ENCODE peak calls at places on chromosomes 12 and 14, in five cellular contexts. A is adipocyte; S is effector memory CD4-positive, alpha-beta T cell; U is right lobe of liver; X is left lung. T is an unnamed sample. For H3K9me3, the result is how much of the 10 kb centered on the place peaks cover.

GRCh38 chr12:5910790-5911548 is 34.1 kb downstream of the ANO2 start:
- DNase-seq in A (no peak), S (no peak), U (no peak), X (no peak), T (no peak)

GRCh38 chr12:32139064-32139421 is 32.4 kb downstream of the BICD1 start:
- DNase-seq in A (peak), S (no peak), U (no peak), X (no peak), T (no peak)

GRCh38 chr12:47940773-47941474 is 22.5 kb upstream of the TMEM106C start:
- DNase-seq in A (no peak), S (no peak), U (no peak), X (no peak), T (no peak)

GRCh38 chr12:124381454-124382207 is 86.7 kb downstream of the RFLNA start:
- DNase-seq in A (peak), S (no peak), U (peak), X (peak), T (no peak)

GRCh38 chr14:21016791-21017190 is 8.1 kb downstream of the NDRG2 start:
- DNase-seq in A (no peak), S (no peak), U (no peak), X (no peak), T (no peak)

GRCh38 chr12:69254857-69255256 is 15.5 kb downstream of the CPSF6 start:
- DNase-seq in A (no peak), S (no peak), U (no peak), X (no peak), T (no peak)

GRCh38 chr12:89706551-89707348 is 1.9 kb downstream of the ATP2B1 start:
- DNase-seq in A (peak), S (no peak), U (peak), X (peak), T (no peak)

GRCh38 chr12:33223956-33224355 is 215.7 kb downstream of the SYT10 start:
- DNase-seq in A (no peak), S (no peak), U (no peak), X (no peak), T (no peak)

GRCh38 chr12:2110127-2110526 is 57.3 kb downstream of the CACNA1C start:
- DNase-seq in A (no peak), S (no peak), U (no peak), X (no peak), T (no peak)

GRCh38 chr12:288687-289086 is 26.1 kb upstream of the SLC6A13 start:
- DNase-seq in A (no peak), S (no peak), U (peak), X (no peak), T (no peak)

GRCh38 chr14:52917732-52918131 is 33.1 kb downstream of the FERMT2 start:
- DNase-seq in A (peak), S (no peak), U (no peak), X (no peak), T (no peak)

GRCh38 chr12:47604474-47604873 is 101.4 kb downstream of the RPAP3 start:
- DNase-seq in A (peak), S (no peak), U (no peak), X (no peak), T (no peak)

GRCh38 chr12:12684375-12685106 is 11.4 kb downstream of the GPR19 start:
- DNase-seq in A (peak), S (no peak), U (no peak), X (no peak), T (no peak)

GRCh38 chr12:47377414-47378221 is 297.9 kb upstream of the AMIGO2 start:
- DNase-seq in A (peak), S (no peak), U (peak), X (no peak), T (no peak)

GRCh38 chr12:19771858-19772257 is 332.6 kb downstream of the AEBP2 start:
- DNase-seq in A (peak), S (no peak), U (no peak), X (no peak), T (no peak)

GRCh38 chr14:74202113-74202512 is 37.1 kb upstream of the VSX2 start:
- DNase-seq in A (no peak), S (no peak), U (no peak), X (no peak), T (no peak)

GRCh38 chr12:54331461-54331860 is 6.5 kb downstream of the COPZ1 start:
- DNase-seq in A (no peak), S (no peak), U (no peak), X (no peak), T (no peak)

GRCh38 chr14:50821471-50822464 is 9.2 kb downstream of the NIN start:
- DNase-seq in A (no peak), S (peak), U (peak), X (peak), T (peak)

GRCh38 chr12:115008951-115009350 is 325.0 kb upstream of the TBX3 start:
- DNase-seq in A (no peak), S (no peak), U (no peak), X (no peak), T (no peak)

GRCh38 chr14:35374273-35374681 is 30.3 kb downstream of the NFKBIA start:
- DNase-seq in A (peak), S (no peak), U (no peak), X (no peak), T (no peak)

GRCh38 chr14:76782885-76783566 is 21.8 kb downstream of the VASH1 start:
- DNase-seq in A (no peak), S (no peak), U (no peak), X (no peak), T (no peak)

GRCh38 chr14:96681826-96682225 is 115.4 kb upstream of the VRK1 start:
- DNase-seq in A (no peak), S (no peak), U (no peak), X (no peak), T (no peak)

GRCh38 chr14:96686126-96686525 is 111.1 kb upstream of the VRK1 start:
- DNase-seq in A (no peak), S (no peak), U (no peak), X (no peak), T (no peak)

GRCh38 chr14:96683575-96684289 is 113.5 kb upstream of the VRK1 start:
- DNase-seq in A (no peak), S (no peak), U (no peak), X (no peak), T (no peak)

DNA sequence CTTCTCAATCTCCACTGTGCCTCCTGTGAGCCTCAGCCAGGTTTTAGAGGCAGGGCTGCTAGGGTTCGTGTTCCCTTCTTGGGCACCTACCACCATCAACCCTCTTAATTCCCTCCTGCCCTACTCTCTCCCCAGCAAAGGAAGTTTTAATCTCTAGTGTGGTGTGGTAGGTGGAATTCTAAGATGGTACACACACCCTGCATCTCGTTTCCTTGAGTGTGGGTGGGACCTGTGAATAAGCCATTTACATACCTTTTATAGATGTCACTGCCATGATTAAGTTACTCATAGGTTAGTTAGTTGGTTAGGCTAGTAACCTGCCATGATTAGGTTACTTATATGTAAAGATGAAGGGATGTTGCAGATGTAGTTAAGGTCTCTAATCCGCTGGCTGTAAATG is 114.8 kb upstream of the VRK1 start:
- DNase-seq in A (no peak), S (no peak), U (no peak), X (no peak), T (no peak)
- H3K9me3 ChIP-seq in A (under half), S (under half), U (under half), X (under half), T (under half)

DNA sequence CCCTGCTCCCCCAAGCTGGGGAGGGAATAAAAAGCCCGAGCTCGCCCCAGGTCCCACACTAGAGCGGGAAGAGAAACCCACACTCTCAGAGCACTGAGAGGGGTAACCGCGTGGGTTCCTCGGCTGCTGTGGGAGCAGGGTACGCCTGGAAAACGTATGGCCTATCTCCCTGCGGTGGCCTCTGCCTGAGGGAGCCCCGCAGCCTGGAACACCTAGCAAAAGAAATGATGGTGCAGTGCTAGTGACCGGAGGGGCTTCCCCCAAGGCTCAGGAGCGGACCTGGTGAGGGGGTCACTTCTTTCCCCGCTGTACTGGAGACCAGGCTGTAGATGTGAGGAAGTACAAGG is 2.5 kb upstream of the OR4N2 start:
- DNase-seq in A (no peak), S (no peak), U (no peak), X (no peak), T (no peak)
- H3K9me3 ChIP-seq in A (under half), S (under half), U (under half), X (under half), T (under half)

GRCh38 chr12:130683811-130684210 is 32.3 kb downstream of the RIMBP2 start:
- DNase-seq in A (no peak), S (no peak), U (no peak), X (no peak), T (no peak)

GRCh38 chr12:130685250-130685649 is 30.8 kb downstream of the RIMBP2 start:
- DNase-seq in A (no peak), S (no peak), U (no peak), X (no peak), T (no peak)

GRCh38 chr12:130677957-130678558 is 38.0 kb downstream of the RIMBP2 start:
- DNase-seq in A (no peak), S (no peak), U (no peak), X (no peak), T (no peak)

GRCh38 chr12:130683080-130683479 is 33.0 kb downstream of the RIMBP2 start:
- DNase-seq in A (no peak), S (no peak), U (no peak), X (no peak), T (no peak)

DNA sequence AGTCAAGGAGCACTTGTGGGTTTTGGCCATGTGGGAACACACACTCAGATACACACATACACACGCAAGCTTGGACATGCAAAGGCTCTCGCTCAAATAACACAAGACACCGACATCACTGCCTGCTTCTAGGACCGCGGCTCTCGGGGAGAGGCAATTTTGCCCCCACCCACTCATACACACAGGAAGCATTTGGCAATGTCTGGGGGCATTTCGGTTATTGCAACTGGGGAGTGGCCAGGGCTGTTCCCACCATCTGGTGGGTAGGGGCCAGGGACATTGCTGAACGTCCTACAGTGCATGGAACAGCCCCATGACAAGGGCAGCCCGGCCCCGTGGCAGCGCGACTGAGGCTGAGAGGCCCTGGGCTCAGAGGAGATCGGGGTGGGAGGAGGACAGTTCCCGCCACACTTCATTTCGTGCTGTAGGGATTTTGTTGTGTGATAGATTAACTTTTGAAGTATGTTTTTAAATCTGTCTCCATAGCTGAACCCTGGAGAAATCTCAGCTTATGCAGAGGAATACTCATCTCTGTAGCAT is 35.6 kb downstream of the RIMBP2 start:
- DNase-seq in A (no peak), S (no peak), U (no peak), X (no peak), T (no peak)
- H3K9me3 ChIP-seq in A (under half), S (under half), U (under half), X (under half), T (under half)

DNA sequence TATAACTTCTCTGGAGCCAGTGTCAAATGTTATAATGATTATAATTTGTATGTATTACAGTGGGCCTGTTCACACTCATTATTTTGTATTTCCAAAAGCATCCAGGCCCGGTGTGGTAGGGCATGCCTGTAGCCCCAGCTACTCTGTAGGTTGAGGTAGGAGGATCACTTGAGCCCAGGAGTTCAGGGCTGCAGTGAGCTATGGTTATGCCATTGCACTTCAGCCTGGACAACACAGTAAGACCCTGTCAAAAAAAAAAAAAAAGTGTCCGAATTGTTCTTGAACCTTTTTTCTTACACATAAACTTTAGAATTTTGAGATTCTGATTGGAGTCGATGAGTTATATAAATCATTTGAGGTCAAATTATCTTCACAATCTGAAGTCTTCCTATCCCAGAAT is 1.0 kb downstream of the ZNF84 start:
- DNase-seq in A (no peak), S (no peak), U (no peak), X (no peak), T (no peak)
- H3K9me3 ChIP-seq in A (under half), S (under half), U (under half), X (half or more), T (under half)

GRCh38 chr12:46050805-46051204 is 60.4 kb upstream of the SCAF11 start:
- DNase-seq in A (no peak), S (no peak), U (no peak), X (no peak), T (no peak)

GRCh38 chr12:46046436-46046835 is 56.1 kb upstream of the SCAF11 start:
- DNase-seq in A (no peak), S (no peak), U (no peak), X (no peak), T (no peak)

GRCh38 chr12:46043972-46044520 is 53.7 kb upstream of the SCAF11 start:
- DNase-seq in A (no peak), S (no peak), U (no peak), X (no peak), T (no peak)

DNA sequence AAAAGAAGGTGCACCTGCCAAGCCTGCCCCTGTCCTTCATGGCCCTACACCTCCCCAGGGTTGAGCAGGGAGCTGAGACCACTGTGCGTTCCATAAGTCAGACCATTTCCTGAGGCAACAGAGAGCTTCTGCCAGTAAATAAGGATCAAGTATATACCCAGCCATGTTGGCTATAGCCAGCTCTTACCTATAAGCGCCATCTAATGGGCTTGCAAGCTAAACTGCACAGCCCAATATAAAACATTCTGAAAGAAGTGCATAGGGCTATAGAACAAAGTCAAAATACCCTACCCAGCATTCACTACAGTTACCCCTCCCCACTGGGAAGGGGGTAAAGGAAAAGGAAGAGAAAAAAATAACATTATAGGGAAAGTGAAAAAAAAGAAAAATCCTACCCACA is 59.3 kb upstream of the SCAF11 start:
- DNase-seq in A (no peak), S (no peak), U (no peak), X (no peak), T (no peak)
- H3K9me3 ChIP-seq in A (half or more), S (under half), U (under half), X (half or more), T (under half)

GRCh38 chr12:133073836-133074235 is 6.9 kb upstream of the ZNF140 start:
- DNase-seq in A (no peak), S (no peak), U (no peak), X (no peak), T (no peak)
- H3K9me3 ChIP-seq in A (half or more), S (under half), U (under half), X (half or more), T (under half)

DNA sequence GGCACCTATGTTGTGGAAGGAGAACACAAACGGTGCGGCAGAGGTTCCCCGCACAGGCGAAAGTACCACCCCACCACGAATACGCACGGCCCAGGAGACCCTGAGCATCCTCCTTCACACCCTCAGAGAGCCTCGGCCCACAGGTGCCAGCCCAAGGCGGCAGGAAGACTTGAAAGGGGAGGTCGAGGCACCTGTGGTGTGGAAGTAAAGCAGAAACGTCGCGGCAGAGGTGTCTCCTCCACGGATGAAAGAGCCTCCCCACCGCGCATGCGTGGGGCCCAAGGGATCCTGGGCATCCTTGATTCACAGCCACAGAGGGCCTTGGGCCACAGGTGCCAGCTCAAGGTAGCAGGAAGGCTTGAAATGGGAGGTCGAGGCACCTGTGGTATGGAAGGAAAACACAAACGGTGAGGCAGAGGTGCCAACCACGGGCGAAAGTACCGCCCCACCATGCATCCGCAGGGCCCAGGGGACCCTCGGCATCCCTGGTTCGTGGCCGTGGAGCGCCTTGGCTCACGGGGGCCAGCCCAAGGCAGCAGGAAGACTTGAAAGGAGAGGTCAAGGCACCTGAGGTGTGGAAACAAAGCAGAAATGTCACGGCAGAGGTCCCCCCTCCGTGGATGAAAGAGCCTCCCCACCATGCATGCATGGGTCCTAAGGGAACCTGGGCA is 380.1 kb downstream of the ALG10 start:
- DNase-seq in A (no peak), S (no peak), U (peak), X (peak), T (peak)
- H3K9me3 ChIP-seq in A (under half), S (under half), U (under half), X (half or more), T (under half)

GRCh38 chr12:120417917-120418316 is 20.0 kb upstream of the COX6A1 start:
- DNase-seq in A (no peak), S (no peak), U (no peak), X (no peak), T (no peak)
- H3K9me3 ChIP-seq in A (under half), S (under half), U (under half), X (under half), T (under half)

DNA sequence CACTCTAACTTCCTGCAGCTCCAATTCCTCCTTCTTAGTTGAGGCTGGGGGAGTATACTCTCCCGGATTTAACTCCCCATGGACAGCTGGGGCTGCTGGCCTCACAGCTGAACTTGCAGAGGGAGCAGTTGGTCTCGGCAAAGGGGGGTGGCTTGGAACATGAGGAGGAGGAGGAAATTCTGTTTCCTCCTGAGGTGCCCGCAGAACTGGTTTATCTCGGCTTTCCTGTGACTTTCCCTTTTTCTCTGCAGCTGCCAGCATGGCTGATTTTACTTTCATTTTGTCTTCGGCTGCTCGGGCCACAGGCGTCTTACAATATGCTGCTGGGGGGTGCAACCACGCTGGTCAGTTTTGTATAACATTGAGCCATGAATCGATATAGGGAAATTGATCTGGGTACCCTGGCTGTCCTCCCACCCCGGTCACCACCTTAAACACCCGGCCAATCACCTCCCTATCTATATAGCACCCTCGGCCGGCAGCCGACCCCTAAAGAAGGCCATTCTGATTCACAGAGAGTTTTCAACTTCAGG is 1317.6 kb downstream of the TMEM121 start:
- DNase-seq in A (no peak), S (no peak), U (no peak), X (peak), T (no peak)
- H3K9me3 ChIP-seq in A (under half), S (under half), U (under half), X (under half), T (under half)

T was measured in T-helper 17 cell.